ENCODE peak calls at places on chromosome 2, in five cellular contexts. One of them, this sample, is unnamed.

GRCh38 chr2:183614797-183615429 is 490.7 kb downstream of the NUP35 start:
- DNase-seq in choroid plexus epithelial cell: peak
- DNase-seq in cerebellar cortex: peak
- DNase-seq in NCI-H1092: no peak
- DNase-seq in LoVo: no peak
- DNase-seq in this sample: no peak

GRCh38 chr2:10810175-10811161 is 2.1 kb downstream of the PDIA6 start:
- DNase-seq in choroid plexus epithelial cell: peak
- DNase-seq in cerebellar cortex: peak
- DNase-seq in NCI-H1092: no peak
- DNase-seq in LoVo: no peak
- DNase-seq in this sample: peak

GRCh38 chr2:33873206-33873605 is 274.1 kb upstream of the FAM98A start:
- DNase-seq in choroid plexus epithelial cell: no peak
- DNase-seq in cerebellar cortex: no peak
- DNase-seq in NCI-H1092: no peak
- DNase-seq in LoVo: no peak
- DNase-seq in this sample: no peak

GRCh38 chr2:20640411-20641122 is 10.3 kb downstream of the HS1BP3 start:
- DNase-seq in choroid plexus epithelial cell: no peak
- DNase-seq in cerebellar cortex: peak
- DNase-seq in NCI-H1092: no peak
- DNase-seq in LoVo: no peak
- DNase-seq in this sample: no peak

GRCh38 chr2:158509928-158510797 is 53.4 kb downstream of the PKP4 start:
- DNase-seq in choroid plexus epithelial cell: peak
- DNase-seq in cerebellar cortex: no peak
- DNase-seq in NCI-H1092: no peak
- DNase-seq in LoVo: no peak
- DNase-seq in this sample: no peak

GRCh38 chr2:181575650-181576025 is 81.3 kb downstream of the CERKL start:
- DNase-seq in choroid plexus epithelial cell: no peak
- DNase-seq in cerebellar cortex: peak
- DNase-seq in NCI-H1092: no peak
- DNase-seq in LoVo: no peak
- DNase-seq in this sample: peak

GRCh38 chr2:43824512-43824911 is 14.1 kb downstream of the ABCG5 start:
- DNase-seq in choroid plexus epithelial cell: no peak
- DNase-seq in cerebellar cortex: no peak
- DNase-seq in NCI-H1092: no peak
- DNase-seq in LoVo: no peak
- DNase-seq in this sample: no peak

GRCh38 chr2:8197101-8197500 is 484.8 kb upstream of the ID2 start:
- DNase-seq in choroid plexus epithelial cell: peak
- DNase-seq in cerebellar cortex: no peak
- DNase-seq in NCI-H1092: no peak
- DNase-seq in LoVo: no peak
- DNase-seq in this sample: no peak

GRCh38 chr2:39620067-39620466 is 45.6 kb upstream of the TMEM178A start:
- DNase-seq in choroid plexus epithelial cell: peak
- DNase-seq in cerebellar cortex: no peak
- DNase-seq in NCI-H1092: no peak
- DNase-seq in LoVo: peak
- DNase-seq in this sample: no peak